ENCODE peak calls at places on chromosomes 7 and 10, in four cellular contexts. J is H9, Z is mesenchymal stem cell, C is IMR-90. V is an unnamed sample.

GRCh38 chr10:60286436-60287023 is 103.1 kb downstream of the ANK3 start:
- DNase-seq in J (no peak), Z (peak; percentile 35), C (no peak), V (no peak)

GRCh38 chr7:142807855-142808460 is 37.2 kb downstream of the PRSS2 start:
- DNase-seq in J (no peak), Z (no peak), C (peak; percentile 15), V (no peak)

GRCh38 chr7:132609222-132609621 is 33.0 kb upstream of the PLXNA4 start:
- DNase-seq in J (no peak), Z (no peak), C (no peak), V (no peak)

GRCh38 chr7:22723171-22723601 is 3.8 kb upstream of the IL6 start:
- DNase-seq in J (no peak), Z (peak; percentile 89), C (peak; percentile 47), V (no peak)

GRCh38 chr10:124598196-124598595 is 136.6 kb downstream of the LHPP start:
- DNase-seq in J (no peak), Z (no peak), C (no peak), V (no peak)

GRCh38 chr7:29980151-29980550 is 9.4 kb downstream of the SCRN1 start:
- DNase-seq in J (no peak), Z (no peak), C (no peak), V (no peak)

GRCh38 chr10:67527351-67527750 is 168.6 kb downstream of the CTNNA3 start:
- DNase-seq in J (no peak), Z (no peak), C (no peak), V (no peak)

GRCh38 chr7:121546632-121547340 is 150.7 kb upstream of the FAM3C start:
- DNase-seq in J (no peak), Z (no peak), C (no peak), V (peak; percentile 49)

GRCh38 chr10:13086051-13086450 is 13.9 kb upstream of the OPTN start:
- DNase-seq in J (no peak), Z (no peak), C (peak; percentile 48), V (no peak)

GRCh38 chr10:5996696-5997095 is 19.4 kb upstream of the IL15RA start:
- DNase-seq in J (no peak), Z (no peak), C (no peak), V (no peak)

GRCh38 chr7:43585521-43585920 is 2.6 kb downstream of the STK17A start:
- DNase-seq in J (no peak), Z (peak; percentile 87), C (peak; percentile 78), V (peak; percentile 23)

GRCh38 chr10:68560201-68560915 is at the start of gene TET1:
- DNase-seq in J (peak; percentile 87), Z (peak; percentile 78), C (peak; percentile 59), V (peak; percentile 58)

GRCh38 chr7:134834689-134835462 is 55.4 kb downstream of the CALD1 start:
- DNase-seq in J (no peak), Z (peak; percentile 85), C (peak; percentile 82), V (peak; percentile 39)

GRCh38 chr10:43056568-43057011 is 20.3 kb upstream of the RET start:
- DNase-seq in J (no peak), Z (no peak), C (no peak), V (no peak)

GRCh38 chr7:116025098-116025809 is 5.3 kb downstream of the TFEC start:
- DNase-seq in J (no peak), Z (peak; percentile 30), C (peak; percentile 41), V (no peak)

GRCh38 chr7:87056346-87056745 is 3.1 kb downstream of the ELAPOR2 start:
- DNase-seq in J (no peak), Z (no peak), C (no peak), V (no peak)

GRCh38 chr7:78638364-78638763 is 815.1 kb downstream of the MAGI2 start:
- DNase-seq in J (no peak), Z (no peak), C (no peak), V (no peak)

GRCh38 chr10:124068929-124069328 is 24.5 kb downstream of the CHST15 start:
- DNase-seq in J (no peak), Z (no peak), C (no peak), V (no peak)

GRCh38 chr10:133379152-133379800 is at the start of gene PAOX:
- DNase-seq in J (peak; percentile 62), Z (peak; percentile 64), C (peak; percentile 46), V (peak; percentile 31)

GRCh38 chr10:101291254-101292193 is 62.3 kb upstream of the LBX1 start:
- DNase-seq in J (peak; percentile 87), Z (peak; percentile 48), C (peak; percentile 23), V (peak; percentile 18)

GRCh38 chr10:14451341-14451740 is 120.6 kb upstream of the FRMD4A start:
- DNase-seq in J (no peak), Z (no peak), C (no peak), V (no peak)
- H4K8ac ChIP-seq in J (no peak overlapping the region), Z (no peak overlapping the region), C (no peak overlapping the region), V (no peak overlapping the region)

GRCh38 chr7:26399309-26399610 is 107.6 kb downstream of the SNX10 start:
- DNase-seq in J (peak; percentile 41), Z (no peak), C (peak; percentile 2), V (no peak)
- H4K8ac ChIP-seq in J (no peak overlapping the region), Z (no peak overlapping the region), C (no peak overlapping the region), V (no peak overlapping the region)

GRCh38 chr10:79418886-79419595 is 26.4 kb downstream of the ZCCHC24 start:
- DNase-seq in J (no peak), Z (no peak), C (no peak), V (no peak)

GRCh38 chr10:79416578-79417255 is 28.7 kb downstream of the ZCCHC24 start:
- DNase-seq in J (no peak), Z (no peak), C (no peak), V (no peak)

GRCh38 chr10:79417266-79417665 is 28.2 kb downstream of the ZCCHC24 start:
- DNase-seq in J (no peak), Z (no peak), C (no peak), V (no peak)

GRCh38 chr10:79417731-79418130 is 27.7 kb downstream of the ZCCHC24 start:
- DNase-seq in J (no peak), Z (no peak), C (no peak), V (no peak)

GRCh38 chr10:79418274-79418673 is 27.1 kb downstream of the ZCCHC24 start:
- DNase-seq in J (no peak), Z (no peak), C (no peak), V (no peak)
- H4K8ac ChIP-seq in J (no peak overlapping the region), Z (no peak overlapping the region), C (no peak overlapping the region), V (no peak overlapping the region)

GRCh38 chr7:77536413-77537135 is 521 bp upstream of the PTPN12 start:
- DNase-seq in J (peak; percentile 98), Z (peak; percentile 96), C (peak; percentile 93), V (peak; percentile 99)
- H4K8ac ChIP-seq in J (no peak overlapping the region), Z (peak overlapping the region; percentile 87), C (peak overlapping the region; percentile 40), V (peak overlapping the region; percentile 96)

GRCh38 chr7:125061776-125062397 is 132.3 kb upstream of the POT1 start:
- DNase-seq in J (no peak), Z (peak; percentile 71), C (peak; percentile 41), V (no peak)
- H4K8ac ChIP-seq in J (no peak overlapping the region), Z (no peak overlapping the region), C (no peak overlapping the region), V (no peak overlapping the region)

DNA sequence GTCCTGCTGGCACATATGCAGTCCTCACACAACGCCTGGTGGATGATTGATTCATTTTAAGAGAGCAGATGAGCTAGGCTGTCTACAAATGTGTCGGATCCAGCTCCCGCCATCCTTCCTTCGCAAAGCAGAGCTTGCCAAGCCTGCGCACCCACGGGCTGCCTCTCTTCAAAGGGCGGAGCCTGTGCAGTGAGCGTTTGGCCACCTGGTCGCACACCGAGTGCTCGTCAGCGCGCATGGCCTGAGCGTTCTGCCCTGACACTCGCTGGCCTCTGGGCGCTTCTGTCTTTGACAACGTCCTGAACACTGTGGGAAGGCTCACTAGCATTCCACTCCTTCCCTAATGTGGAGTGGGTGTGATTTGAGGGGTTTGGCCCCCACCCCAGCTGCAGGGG is 47.1 kb upstream of the TMEM72 start:
- DNase-seq in J (peak; percentile 80), Z (peak; percentile 26), C (no peak), V (peak; percentile 62)
- H4K8ac ChIP-seq in J (no peak overlapping the region), Z (peak overlapping the region; percentile 67), C (peak overlapping the region; percentile 27), V (peak overlapping the region; percentile 32)

GRCh38 chr10:11824376-11824775 is 1.2 kb downstream of the PROSER2 start:
- DNase-seq in J (no peak), Z (no peak), C (peak; percentile 30), V (no peak)

GRCh38 chr10:11824825-11825224 is 1.7 kb downstream of the PROSER2 start:
- DNase-seq in J (no peak), Z (no peak), C (no peak), V (no peak)

GRCh38 chr10:11822809-11823121 is 391 bp upstream of the PROSER2 start:
- DNase-seq in J (no peak), Z (no peak), C (no peak), V (no peak)

GRCh38 chr10:11823122-11823988 is at the start of gene PROSER2:
- DNase-seq in J (peak; percentile 39), Z (peak; percentile 61), C (peak; percentile 52), V (peak; percentile 68)

DNA sequence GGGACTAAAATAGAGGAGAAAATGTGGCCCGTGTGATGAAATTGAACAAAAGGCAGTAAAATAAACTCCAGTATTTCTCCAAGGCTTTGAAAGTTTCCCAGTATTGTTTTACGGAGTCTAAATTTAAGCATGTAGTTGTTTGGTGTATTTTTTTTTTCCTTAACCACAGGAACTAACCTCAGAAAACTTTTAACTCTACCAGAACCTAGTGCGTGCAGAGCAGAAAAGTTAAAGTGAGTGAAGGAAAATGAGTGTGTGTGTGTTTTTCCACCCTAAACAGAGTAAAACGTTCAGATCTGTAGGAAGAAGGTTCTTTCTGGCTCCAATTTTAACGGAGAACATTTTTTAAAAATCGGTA is 812 bp downstream of the PROSER2 start:
- DNase-seq in J (no peak), Z (peak; percentile 37), C (peak; percentile 15), V (no peak)
- H4K8ac ChIP-seq in J (no peak overlapping the region), Z (no peak overlapping the region), C (no peak overlapping the region), V (no peak overlapping the region)

V was measured in trophoblast cell.